ENCODE peak calls at places on chromosomes 13 and 19, in five cellular contexts. W is CD8-positive, alpha-beta T cell; Z is HCT116; R is upper lobe of right lung; K is SJSA1. P is an unnamed sample.
A peak's percentile ranks its signal among the peaks of the same experiment; 100 is the strongest.

GRCh38 chr19:53945441-53945840 is 17.3 kb upstream of the CACNG8 start:
- DNase-seq in W (no peak), Z (peak; percentile 24), R (no peak), K (no peak), P (peak; percentile 47)

GRCh38 chr13:112702341-112702982 is 12.6 kb downstream of the ATP11A start:
- DNase-seq in W (no peak), Z (no peak), R (no peak), K (no peak), P (no peak)

GRCh38 chr19:50701367-50701985 is 18.1 kb downstream of the SHANK1 start:
- DNase-seq in W (no peak), Z (no peak), R (no peak), K (no peak), P (no peak)

GRCh38 chr19:18340990-18341868 is 831 bp downstream of the PGPEP1 start:
- DNase-seq in W (peak; percentile 58), Z (no peak), R (peak; percentile 82), K (peak; percentile 31), P (peak; percentile 81)

GRCh38 chr19:30302076-30302475 is 70.1 kb upstream of the ZNF536 start:
- DNase-seq in W (no peak), Z (no peak), R (no peak), K (no peak), P (no peak)

GRCh38 chr19:37197768-37198167 is 12.6 kb downstream of the ZNF585B start:
- DNase-seq in W (no peak), Z (no peak), R (no peak), K (no peak), P (no peak)

GRCh38 chr13:63979951-63980350 is 2564.3 kb upstream of the PCDH20 start:
- DNase-seq in W (no peak), Z (no peak), R (no peak), K (no peak), P (no peak)

GRCh38 chr13:71864094-71864980 is 2.7 kb downstream of the DACH1 start:
- DNase-seq in W (no peak), Z (no peak), R (peak; percentile 69), K (no peak), P (no peak)

GRCh38 chr19:54612428-54612827 is 17.9 kb upstream of the LILRB1 start:
- DNase-seq in W (no peak), Z (no peak), R (no peak), K (no peak), P (no peak)

GRCh38 chr13:79675931-79676658 is 195.1 kb downstream of the NDFIP2 start:
- DNase-seq in W (no peak), Z (no peak), R (no peak), K (no peak), P (no peak)

GRCh38 chr13:75305057-75305456 is 176.9 kb downstream of the TBC1D4 start:
- DNase-seq in W (no peak), Z (no peak), R (no peak), K (no peak), P (no peak)

GRCh38 chr19:30411714-30412113 is 39.5 kb downstream of the ZNF536 start:
- DNase-seq in W (no peak), Z (no peak), R (no peak), K (no peak), P (no peak)

GRCh38 chr19:40284501-40285352 is at the start of gene AKT2:
- DNase-seq in W (peak; percentile 71), Z (no peak), R (no peak), K (peak; percentile 26), P (peak; percentile 80)

GRCh38 chr13:77476456-77476855 is 59.0 kb upstream of the SCEL start:
- DNase-seq in W (no peak), Z (no peak), R (no peak), K (no peak), P (no peak)

GRCh38 chr13:109605846-109606245 is 180.5 kb downstream of the IRS2 start:
- DNase-seq in W (no peak), Z (no peak), R (no peak), K (no peak), P (no peak)

GRCh38 chr19:46408611-46409039 is 4.7 kb downstream of the CCDC8 start:
- DNase-seq in W (no peak), Z (no peak), R (peak; percentile 90), K (no peak), P (no peak)

GRCh38 chr13:90154311-90154960 is 1193.1 kb upstream of the MIR17HG start:
- DNase-seq in W (no peak), Z (no peak), R (no peak), K (no peak), P (peak; percentile 7)

GRCh38 chr19:44603201-44603945 is 10.0 kb upstream of the IGSF23 start:
- DNase-seq in W (no peak), Z (no peak), R (no peak), K (peak; percentile 69), P (peak; percentile 87)

GRCh38 chr13:70668293-70668692 is 560.0 kb upstream of the KLHL1 start:
- DNase-seq in W (no peak), Z (no peak), R (no peak), K (no peak), P (no peak)

GRCh38 chr13:32253911-32254399 is 61.2 kb downstream of the ZAR1L start:
- DNase-seq in W (no peak), Z (no peak), R (no peak), K (no peak), P (no peak)

GRCh38 chr19:55640043-55640576 is 692 bp upstream of the ZNF580 start:
- DNase-seq in W (peak; percentile 59), Z (no peak), R (peak; percentile 88), K (no peak), P (peak; percentile 70)

GRCh38 chr19:7242601-7243258 is 51.5 kb downstream of the INSR start:
- DNase-seq in W (no peak), Z (no peak), R (no peak), K (no peak), P (peak; percentile 61)

GRCh38 chr13:41122838-41123237 is 9.8 kb downstream of the KBTBD6 start:
- DNase-seq in W (no peak), Z (no peak), R (no peak), K (no peak), P (no peak)

GRCh38 chr19:5024282-5024681 is 55.4 kb downstream of the KDM4B start:
- DNase-seq in W (no peak), Z (no peak), R (no peak), K (no peak), P (no peak)

GRCh38 chr19:56158170-56158757 is 17.2 kb downstream of the ZNF444 start:
- DNase-seq in W (no peak), Z (no peak), R (no peak), K (no peak), P (no peak)

GRCh38 chr13:33611016-33611805 is 206.7 kb upstream of the RFC3 start:
- DNase-seq in W (no peak), Z (no peak), R (no peak), K (peak; percentile 4), P (peak; percentile 93)

GRCh38 chr19:10567696-10568443 is 909 bp downstream of the CDKN2D start:
- DNase-seq in W (no peak), Z (no peak), R (no peak), K (no peak), P (no peak)

GRCh38 chr13:113927661-113928581 is 46.0 kb downstream of the C13orf46 start:
- DNase-seq in W (no peak), Z (no peak), R (peak; percentile 55), K (peak; percentile 99), P (peak; percentile 90)

GRCh38 chr13:19961484-19961883 is 3.0 kb downstream of the ZMYM2 start:
- DNase-seq in W (no peak), Z (no peak), R (no peak), K (no peak), P (no peak)

GRCh38 chr19:49149652-49150105 is 5.5 kb downstream of the HRC start:
- DNase-seq in W (no peak), Z (peak; percentile 85), R (peak; percentile 83), K (peak; percentile 89), P (peak; percentile 77)

GRCh38 chr19:41325947-41326706 is 16.2 kb downstream of the CCDC97 start:
- DNase-seq in W (no peak), Z (no peak), R (no peak), K (peak; percentile 51), P (peak; percentile 64)

GRCh38 chr19:41324231-41324702 is 14.3 kb downstream of the CCDC97 start:
- DNase-seq in W (no peak), Z (no peak), R (no peak), K (peak; percentile 56), P (no peak)

GRCh38 chr19:41324921-41325639 is 15.1 kb downstream of the CCDC97 start:
- DNase-seq in W (no peak), Z (no peak), R (peak; percentile 78), K (peak; percentile 93), P (peak; percentile 77)

GRCh38 chr19:41327076-41327475 is 17.1 kb downstream of the CCDC97 start:
- DNase-seq in W (no peak), Z (no peak), R (no peak), K (no peak), P (no peak)

DNA sequence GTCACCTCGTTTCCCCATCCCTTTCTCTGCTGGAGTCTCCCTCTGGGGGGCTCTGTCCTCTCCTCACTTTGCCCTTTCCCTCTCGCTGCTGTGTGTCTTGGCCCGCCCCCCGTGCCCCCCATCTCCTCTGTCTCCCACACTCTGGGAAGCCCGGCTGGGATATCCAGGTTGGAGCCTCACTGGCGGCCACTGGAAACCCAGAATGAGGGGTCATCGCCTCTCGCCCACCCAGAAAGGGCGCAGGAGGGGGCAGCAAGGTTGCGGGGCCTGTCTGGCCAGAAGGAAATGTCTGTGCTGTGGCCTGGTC is 15.6 kb downstream of the CCDC97 start:
- DNase-seq in W (no peak), Z (no peak), R (no peak), K (peak; percentile 51), P (no peak)
- H3K4me3 ChIP-seq in W (no peak overlapping the region), Z (no peak overlapping the region), R (peak overlapping the region; percentile 23), K (no peak overlapping the region), P (peak overlapping the region; percentile 1)

DNA sequence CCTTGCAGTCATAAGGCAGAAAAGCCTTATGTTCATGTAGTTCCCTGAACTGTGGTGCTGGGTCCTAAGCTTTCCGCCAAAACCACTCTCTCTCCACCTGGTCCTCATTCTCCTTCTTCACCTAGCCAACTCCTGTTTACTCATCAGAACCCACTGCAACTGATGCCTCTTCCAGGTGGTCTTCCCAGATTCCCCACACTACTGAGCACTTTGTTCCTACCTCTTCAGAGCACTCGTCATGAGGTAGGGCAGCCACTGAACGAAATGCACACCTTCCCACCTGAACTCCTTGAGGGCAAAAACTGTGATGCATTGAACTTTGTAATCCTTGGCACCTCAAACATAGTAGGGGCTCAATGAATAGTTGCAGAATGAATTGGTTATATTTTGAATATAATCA is 100.4 kb downstream of the DOCK9 start:
- DNase-seq in W (no peak), Z (no peak), R (no peak), K (no peak), P (no peak)
- H3K36me3 ChIP-seq in W (peaks cover 53% of the 10 kb centered on the region), Z (peaks cover 22% of the 10 kb centered on the region), R (peaks cover 67% of the 10 kb centered on the region), K (peaks cover 60% of the 10 kb centered on the region), P (no peaks in the 10 kb centered on the region)

GRCh38 chr19:57290970-57291369 is 10.7 kb downstream of the ZNF460 start:
- DNase-seq in W (no peak), Z (no peak), R (no peak), K (no peak), P (no peak)
- H3K9me3 ChIP-seq in W (peaks cover 38% of the 10 kb centered on the region), Z (peaks cover 9% of the 10 kb centered on the region), R (peaks cover 34% of the 10 kb centered on the region), K (peaks cover 18% of the 10 kb centered on the region), P (peaks cover 72% of the 10 kb centered on the region)

DNA sequence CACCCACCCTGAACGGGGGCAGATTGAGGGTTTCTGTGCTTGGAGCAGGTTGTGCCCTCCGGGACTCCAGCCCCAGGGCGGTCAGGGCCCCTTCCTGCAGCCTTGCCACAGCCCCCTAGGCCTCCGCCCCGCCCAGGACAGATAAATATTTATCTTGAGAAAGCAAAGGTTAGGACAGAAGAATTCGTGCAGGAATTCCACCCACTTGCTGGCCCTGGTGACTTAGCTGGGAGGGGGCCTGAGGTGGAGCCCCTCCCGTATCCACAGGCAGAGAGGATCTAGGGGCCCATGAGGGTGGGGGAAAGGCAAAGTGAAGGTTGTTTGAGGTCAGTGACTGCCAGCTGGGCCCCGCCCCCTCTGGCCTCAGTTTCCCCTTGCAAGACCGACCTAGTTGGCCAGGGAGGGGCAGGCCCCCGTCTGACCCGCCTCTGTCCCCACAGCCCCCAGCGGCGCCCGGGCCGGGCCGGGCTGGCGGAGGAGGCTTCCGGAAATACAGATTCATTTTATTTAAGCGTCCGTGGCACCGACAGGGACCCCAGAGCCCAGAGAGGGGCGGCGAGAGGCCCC is 5.2 kb downstream of the MIDN start:
- DNase-seq in W (no peak), Z (no peak), R (peak; percentile 74), K (peak; percentile 98), P (no peak)
- H3K4me3 ChIP-seq in W (peak overlapping the region; percentile 96), Z (peak overlapping the region; percentile 68), R (peak overlapping the region; percentile 81), K (peak overlapping the region; percentile 89), P (peak overlapping the region; percentile 69)